ENCODE peak calls at places on chromosomes 13 and 19, in six cellular contexts. V is neuronal stem cell, O is H9, E is mesenchymal stem cell, F is IMR-90, Z is H1. N is an unnamed sample.

GRCh38 chr19:35116085-35116801 is 620 bp downstream of the FXYD3 start:
- DNase-seq in V (no peak), O (no peak), E (no peak), F (no peak), Z (no peak), N (no peak)

GRCh38 chr19:45040059-45040767 is 1.4 kb downstream of the CLASRP start:
- DNase-seq in V (no peak), O (no peak), E (no peak), F (no peak), Z (no peak), N (no peak)

GRCh38 chr19:13838071-13838942 is 38.6 kb upstream of the NANOS3 start:
- DNase-seq in V (no peak), O (no peak), E (peak), F (no peak), Z (no peak), N (no peak)

GRCh38 chr13:112971288-112971643 is 2.3 kb downstream of the MCF2L start:
- DNase-seq in V (no peak), O (no peak), E (no peak), F (no peak), Z (no peak), N (no peak)

GRCh38 chr13:32846020-32846451 is 170.2 kb upstream of the KL start:
- DNase-seq in V (no peak), O (no peak), E (no peak), F (no peak), Z (peak), N (no peak)

GRCh38 chr19:947707-948533 is 22.1 kb downstream of the ARID3A start:
- DNase-seq in V (no peak), O (no peak), E (no peak), F (no peak), Z (no peak), N (peak)

GRCh38 chr19:13298565-13299481 is 148.6 kb downstream of the IER2 start:
- DNase-seq in V (no peak), O (peak), E (no peak), F (no peak), Z (no peak), N (no peak)

GRCh38 chr13:78497702-78498319 is 105.5 kb downstream of the POU4F1 start:
- DNase-seq in V (no peak), O (no peak), E (no peak), F (no peak), Z (no peak), N (no peak)

GRCh38 chr19:4388171-4389063 is 11.9 kb downstream of the SH3GL1 start:
- DNase-seq in V (no peak), O (no peak), E (no peak), F (no peak), Z (no peak), N (peak)

GRCh38 chr13:42283574-42283973 is 11.6 kb downstream of the AKAP11 start:
- DNase-seq in V (no peak), O (no peak), E (no peak), F (no peak), Z (no peak), N (no peak)

GRCh38 chr19:50803633-50804419 is 13.6 kb downstream of the ACP4 start:
- DNase-seq in V (no peak), O (no peak), E (peak), F (no peak), Z (no peak), N (peak)

GRCh38 chr13:60169239-60170031 is 5.7 kb upstream of the DIAPH3 start:
- DNase-seq in V (no peak), O (no peak), E (no peak), F (no peak), Z (no peak), N (no peak)

GRCh38 chr19:17041994-17042393 is 15.4 kb upstream of the CPAMD8 start:
- DNase-seq in V (no peak), O (no peak), E (peak), F (peak), Z (no peak), N (no peak)

GRCh38 chr13:70183041-70183440 is 74.8 kb upstream of the KLHL1 start:
- DNase-seq in V (no peak), O (no peak), E (peak), F (no peak), Z (no peak), N (peak)

GRCh38 chr13:64332048-64332447 is 2898.1 kb downstream of the PCDH9 start:
- DNase-seq in V (no peak), O (no peak), E (no peak), F (peak), Z (no peak), N (no peak)

GRCh38 chr19:18507727-18508440 is 14.0 kb downstream of the ELL start:
- DNase-seq in V (no peak), O (no peak), E (peak), F (peak), Z (no peak), N (peak)

GRCh38 chr19:6501740-6502648 is at the start of gene TUBB4A:
- DNase-seq in V (no peak), O (peak), E (no peak), F (no peak), Z (peak), N (no peak)

GRCh38 chr19:2665103-2665502 is 37.4 kb downstream of the GNG7 start:
- DNase-seq in V (no peak), O (no peak), E (no peak), F (no peak), Z (no peak), N (no peak)
- H3K9ac ChIP-seq in V (no peak), O (no peak), E (no peak), F (no peak), Z (no peak), N (no peak)

GRCh38 chr19:42124386-42124901 is 7.8 kb downstream of the POU2F2 start:
- DNase-seq in V (no peak), O (no peak), E (no peak), F (no peak), Z (no peak), N (no peak)

GRCh38 chr19:42125536-42125935 is 6.7 kb downstream of the POU2F2 start:
- DNase-seq in V (no peak), O (peak), E (no peak), F (no peak), Z (no peak), N (no peak)

GRCh38 chr19:42129399-42130253 is 2.6 kb downstream of the POU2F2 start:
- DNase-seq in V (no peak), O (no peak), E (no peak), F (peak), Z (no peak), N (no peak)

GRCh38 chr19:42123765-42124164 is 8.5 kb downstream of the POU2F2 start:
- DNase-seq in V (no peak), O (no peak), E (no peak), F (no peak), Z (no peak), N (no peak)

GRCh38 chr19:42126565-42126964 is 5.7 kb downstream of the POU2F2 start:
- DNase-seq in V (no peak), O (no peak), E (no peak), F (no peak), Z (no peak), N (no peak)
- H3K14ac ChIP-seq in V (no peak), O (no peak), E (no peak), F (no peak), Z (no peak), N (no peak)

DNA sequence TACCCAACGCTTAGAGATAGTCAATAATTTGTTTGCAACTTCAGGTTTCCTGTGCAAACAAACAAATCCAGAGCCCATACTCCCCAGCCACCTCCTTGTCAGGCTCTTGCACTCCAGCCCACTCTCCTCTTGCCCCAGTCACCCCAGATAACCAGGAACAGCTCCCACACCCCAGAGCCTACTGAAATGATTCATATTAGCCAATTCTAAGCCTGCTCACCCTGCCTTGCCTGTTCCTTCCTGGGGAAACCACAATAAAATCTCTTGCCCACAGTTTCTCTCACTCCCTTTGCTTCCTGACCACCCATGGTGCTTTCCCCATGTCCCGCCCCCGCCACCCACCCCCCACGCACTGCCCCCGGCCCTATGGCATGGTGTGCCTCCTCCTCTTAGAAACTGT is 3.8 kb upstream of the ACTL9 start:
- DNase-seq in V (no peak), O (no peak), E (no peak), F (no peak), Z (no peak), N (no peak)
- H3K9ac ChIP-seq in V (no peak), O (no peak), E (no peak), F (no peak), Z (no peak), N (no peak)

DNA sequence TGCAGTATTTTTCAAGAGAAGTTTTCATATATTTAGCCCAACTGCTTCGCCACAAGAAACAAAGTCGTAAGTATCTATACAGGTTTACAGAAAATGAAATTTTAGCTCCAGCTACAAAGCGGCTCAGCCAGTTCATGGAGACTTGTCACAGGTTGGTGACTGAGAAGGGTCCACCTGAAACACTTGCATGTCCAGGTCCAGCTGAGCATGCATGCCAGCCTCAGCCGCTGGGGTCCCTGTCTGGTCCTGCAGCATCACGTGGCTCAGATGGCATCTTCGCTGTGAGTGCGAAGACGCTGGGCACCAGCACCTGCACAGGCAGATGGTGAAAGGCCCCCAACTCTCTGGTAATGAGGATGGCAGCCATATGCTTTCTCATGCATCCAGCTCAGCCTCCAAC is 63.8 kb downstream of the SHISA2 start:
- DNase-seq in V (no peak), O (no peak), E (no peak), F (no peak), Z (no peak), N (no peak)
- H3K14ac ChIP-seq in V (no peak), O (no peak), E (no peak), F (no peak), Z (no peak), N (no peak)